ENCODE peak calls at places on chromosomes 11 and 22, in four cellular contexts. A, Y, X and G are unnamed samples.

GRCh38 chr22:45090364-45090960 is 73.3 kb upstream of the NUP50 start:
- DNase-seq in Y (no peak), X (no peak), A (no peak), G (peak)

GRCh38 chr11:66976048-66976467 is 954 bp downstream of the C11orf86 start:
- DNase-seq in A (peak), X (no peak), Y (no peak), G (no peak)

GRCh38 chr11:61586792-61587430 is 6.0 kb upstream of the SYT7 start:
- DNase-seq in A (no peak), X (no peak), Y (no peak), G (no peak)

GRCh38 chr11:27381238-27381666 is 18.2 kb upstream of the CCDC34 start:
- DNase-seq in A (no peak), X (no peak), Y (no peak), G (no peak)

GRCh38 chr11:45432910-45433309 is 146.8 kb upstream of the SYT13 start:
- DNase-seq in A (no peak), Y (no peak), X (no peak), G (no peak)

GRCh38 chr11:23112390-23112789 is 252.1 kb upstream of the CCDC179 start:
- DNase-seq in Y (no peak), A (no peak), X (no peak), G (no peak)

GRCh38 chr22:19998232-19998951 is 18.2 kb downstream of the ARVCF start:
- DNase-seq in Y (no peak), X (no peak), A (no peak), G (no peak)

GRCh38 chr22:48574776-48575566 is 1252.7 kb downstream of the BRD1 start:
- DNase-seq in A (peak), Y (no peak), X (no peak), G (no peak)

GRCh38 chr11:46010100-46010499 is 87.6 kb downstream of the LARGE2 start:
- DNase-seq in A (no peak), Y (no peak), X (no peak), G (no peak)

GRCh38 chr22:32079110-32080089 is 36.3 kb downstream of the SLC5A1 start:
- DNase-seq in X (no peak), A (no peak), Y (peak), G (peak)

GRCh38 chr22:25953919-25954318 is 211.9 kb downstream of the MYO18B start:
- DNase-seq in X (peak), A (no peak), Y (no peak), G (no peak)

GRCh38 chr11:103892603-103893002 is 143.8 kb upstream of the DDI1 start:
- DNase-seq in Y (no peak), X (no peak), A (no peak), G (no peak)

GRCh38 chr11:57387284-57388030 is 3.0 kb downstream of the PRG2 start:
- DNase-seq in X (peak), A (no peak), Y (no peak), G (no peak)

GRCh38 chr11:63866211-63866610 is 27.3 kb downstream of the MARK2 start:
- DNase-seq in Y (no peak), X (no peak), A (no peak), G (peak)

GRCh38 chr22:37777122-37777687 is 30.5 kb upstream of the GCAT start:
- DNase-seq in X (no peak), Y (peak), A (no peak), G (peak)

GRCh38 chr22:45818130-45819085 is 146.8 kb downstream of the ATXN10 start:
- DNase-seq in Y (no peak), A (no peak), X (peak), G (no peak)

GRCh38 chr22:45884201-45885067 is 92.5 kb downstream of the WNT7B start:
- DNase-seq in X (no peak), Y (no peak), A (no peak), G (no peak)

GRCh38 chr22:20464096-20464614 is 26.5 kb upstream of the SCARF2 start:
- DNase-seq in X (no peak), A (no peak), Y (no peak), G (peak)

GRCh38 chr22:22410121-22410520 is 98.4 kb downstream of the ZNF280B start:
- DNase-seq in A (no peak), X (peak), Y (no peak), G (no peak)

GRCh38 chr22:26707581-26707980 is 50.2 kb downstream of the MIAT start:
- DNase-seq in Y (no peak), X (peak), A (no peak), G (no peak)